ENCODE peak calls at places on chromosomes 5 and 9, in four cellular contexts. One of them, this sample, is unnamed.

GRCh38 chr9:134035041-134036039 is 10.1 kb downstream of the BRD3OS start:
- DNase-seq in kidney: no peak
- DNase-seq in T-cell: no peak
- DNase-seq in fibroblast of the conjunctiva: no peak
- DNase-seq in this sample: no peak

GRCh38 chr5:68303754-68304420 is 88.3 kb downstream of the PIK3R1 start:
- DNase-seq in kidney: no peak
- DNase-seq in T-cell: no peak
- DNase-seq in fibroblast of the conjunctiva: no peak
- DNase-seq in this sample: no peak

GRCh38 chr9:136614372-136614922 is 48.3 kb upstream of the EGFL7 start:
- DNase-seq in kidney: peak; percentile 87
- DNase-seq in T-cell: no peak
- DNase-seq in fibroblast of the conjunctiva: peak; percentile 12
- DNase-seq in this sample: no peak

GRCh38 chr5:40409600-40409999 is 270.1 kb upstream of the PTGER4 start:
- DNase-seq in kidney: no peak
- DNase-seq in T-cell: no peak
- DNase-seq in fibroblast of the conjunctiva: no peak
- DNase-seq in this sample: peak; percentile 76

GRCh38 chr5:126695081-126695480 is 81.9 kb upstream of the LMNB1 start:
- DNase-seq in kidney: no peak
- DNase-seq in T-cell: no peak
- DNase-seq in fibroblast of the conjunctiva: no peak
- DNase-seq in this sample: no peak

GRCh38 chr5:148850836-148851235 is 24.4 kb downstream of the ADRB2 start:
- DNase-seq in kidney: no peak
- DNase-seq in T-cell: no peak
- DNase-seq in fibroblast of the conjunctiva: no peak
- DNase-seq in this sample: no peak

GRCh38 chr5:45035991-45036390 is 227.2 kb downstream of the MRPS30 start:
- DNase-seq in kidney: no peak
- DNase-seq in T-cell: no peak
- DNase-seq in fibroblast of the conjunctiva: no peak
- DNase-seq in this sample: no peak

GRCh38 chr9:138078846-138079245 is 201.3 kb downstream of the CACNA1B start:
- DNase-seq in kidney: peak; percentile 10
- DNase-seq in T-cell: no peak
- DNase-seq in fibroblast of the conjunctiva: no peak
- DNase-seq in this sample: no peak

GRCh38 chr9:134947265-134947955 is 29.7 kb upstream of the FCN1 start:
- DNase-seq in kidney: no peak
- DNase-seq in T-cell: no peak
- DNase-seq in fibroblast of the conjunctiva: no peak
- DNase-seq in this sample: no peak

GRCh38 chr5:11069041-11069440 is 308.0 kb upstream of the DAP start:
- DNase-seq in kidney: no peak
- DNase-seq in T-cell: no peak
- DNase-seq in fibroblast of the conjunctiva: no peak
- DNase-seq in this sample: no peak